ENCODE peak calls at places on chromosomes 16 and 17, in seven cellular contexts. One of them, this sample, is unnamed.

GRCh38 chr16:81446318-81447275 is 2.0 kb downstream of the CMIP start:
- DNase-seq in vagina: no peak
- DNase-seq in heart left ventricle: no peak
- DNase-seq in prostate gland: peak
- DNase-seq in IMR-90: peak
- DNase-seq in HCT116: no peak
- DNase-seq in A549: peak
- DNase-seq in this sample: peak

GRCh38 chr17:76266244-76266938 is 1.2 kb downstream of the UBALD2 start:
- DNase-seq in vagina: no peak
- DNase-seq in heart left ventricle: no peak
- DNase-seq in prostate gland: peak
- DNase-seq in IMR-90: peak
- DNase-seq in HCT116: no peak
- DNase-seq in A549: peak
- DNase-seq in this sample: no peak

GRCh38 chr17:61454932-61455753 is 2.9 kb downstream of the TBX4 start:
- DNase-seq in vagina: peak
- DNase-seq in heart left ventricle: no peak
- DNase-seq in prostate gland: no peak
- DNase-seq in IMR-90: no peak
- DNase-seq in HCT116: no peak
- DNase-seq in A549: no peak
- DNase-seq in this sample: no peak

GRCh38 chr16:53129281-53130192 is 74.7 kb downstream of the CHD9 start:
- DNase-seq in vagina: peak
- DNase-seq in heart left ventricle: peak
- DNase-seq in prostate gland: peak
- DNase-seq in IMR-90: peak
- DNase-seq in HCT116: no peak
- DNase-seq in A549: no peak
- DNase-seq in this sample: no peak

GRCh38 chr16:4677390-4677789 is 16.0 kb upstream of the NUDT16L1 start:
- DNase-seq in vagina: no peak
- DNase-seq in heart left ventricle: peak
- DNase-seq in prostate gland: no peak
- DNase-seq in IMR-90: no peak
- DNase-seq in HCT116: no peak
- DNase-seq in A549: no peak
- DNase-seq in this sample: no peak

GRCh38 chr17:63138713-63139112 is 172.7 kb downstream of the TANC2 start:
- DNase-seq in vagina: no peak
- DNase-seq in heart left ventricle: no peak
- DNase-seq in prostate gland: no peak
- DNase-seq in IMR-90: peak
- DNase-seq in HCT116: no peak
- DNase-seq in A549: no peak
- DNase-seq in this sample: no peak

GRCh38 chr16:65494080-65494479 is 372.2 kb upstream of the CDH11 start:
- DNase-seq in vagina: no peak
- DNase-seq in heart left ventricle: no peak
- DNase-seq in prostate gland: no peak
- DNase-seq in IMR-90: no peak
- DNase-seq in HCT116: no peak
- DNase-seq in A549: no peak
- DNase-seq in this sample: no peak

GRCh38 chr16:17450291-17450690 is 20.5 kb downstream of the XYLT1 start:
- DNase-seq in vagina: no peak
- DNase-seq in heart left ventricle: no peak
- DNase-seq in prostate gland: no peak
- DNase-seq in IMR-90: no peak
- DNase-seq in HCT116: no peak
- DNase-seq in A549: no peak
- DNase-seq in this sample: no peak

GRCh38 chr17:79775635-79776034 is 2.3 kb upstream of the CBX2 start:
- DNase-seq in vagina: no peak
- DNase-seq in heart left ventricle: no peak
- DNase-seq in prostate gland: no peak
- DNase-seq in IMR-90: no peak
- DNase-seq in HCT116: no peak
- DNase-seq in A549: no peak
- DNase-seq in this sample: no peak

DNA sequence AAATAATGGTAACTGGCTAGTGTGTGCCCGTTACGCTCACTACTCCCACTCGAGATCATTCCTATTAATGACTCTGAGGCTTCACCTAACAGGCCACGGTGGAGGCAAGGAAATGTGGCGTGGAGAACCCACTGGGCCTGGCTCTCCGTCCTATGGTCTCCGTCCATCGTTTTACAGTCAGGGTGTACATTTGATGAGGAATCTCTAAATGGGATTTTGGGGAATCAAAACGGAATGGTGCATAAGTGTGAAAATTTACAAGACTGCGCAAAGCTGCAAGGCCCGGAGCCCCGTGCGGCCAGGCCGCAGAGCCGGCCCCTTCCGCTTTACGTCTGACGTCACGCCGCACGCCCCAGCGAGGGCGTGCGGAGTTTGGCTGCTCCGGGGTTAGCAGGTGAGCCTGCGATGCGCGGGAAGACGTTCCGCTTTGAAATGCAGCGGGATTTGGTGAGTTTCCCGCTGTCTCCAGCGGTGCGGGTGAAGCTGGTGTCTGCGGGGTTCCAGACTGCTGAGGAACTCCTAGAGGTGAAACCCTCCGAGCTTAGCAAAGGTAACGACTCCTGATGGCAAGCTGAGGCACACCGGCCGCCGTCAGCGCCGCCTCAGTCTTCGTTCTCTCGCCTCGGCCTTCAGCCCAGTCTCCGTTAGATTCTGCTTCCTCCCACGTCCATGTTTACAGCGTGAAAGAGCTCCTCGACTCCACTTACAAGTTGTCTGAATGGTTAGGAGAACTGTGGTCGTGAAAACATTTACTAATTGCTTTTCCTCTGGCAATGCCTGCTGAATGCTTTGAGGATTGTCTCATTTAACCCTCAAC is at the start of gene RAD51C:
- DNase-seq in vagina: peak
- DNase-seq in heart left ventricle: peak
- DNase-seq in prostate gland: peak
- DNase-seq in IMR-90: peak
- DNase-seq in HCT116: peak
- DNase-seq in A549: peak
- DNase-seq in this sample: peak
- TF ChIP-seq CTCF in vagina: no peak
- TF ChIP-seq CTCF in heart left ventricle: no peak
- TF ChIP-seq CTCF in prostate gland: no peak
- TF ChIP-seq CTCF in IMR-90: no peak
- TF ChIP-seq CTCF in HCT116: no peak
- TF ChIP-seq CTCF in A549: no peak
- TF ChIP-seq CTCF in this sample: peak

GRCh38 chr16:20355114-20355782 is 2.7 kb upstream of the UMOD start:
- DNase-seq in vagina: no peak
- DNase-seq in heart left ventricle: no peak
- DNase-seq in prostate gland: no peak
- DNase-seq in IMR-90: no peak
- DNase-seq in HCT116: no peak
- DNase-seq in A549: no peak
- DNase-seq in this sample: no peak
- TF ChIP-seq POLR2A in vagina: no peak
- TF ChIP-seq POLR2A in heart left ventricle: no peak
- TF ChIP-seq POLR2A in prostate gland: no peak
- TF ChIP-seq POLR2A in IMR-90: no peak
- TF ChIP-seq POLR2A in HCT116: no peak
- TF ChIP-seq POLR2A in A549: no peak
- TF ChIP-seq POLR2A in this sample: no peak

DNA sequence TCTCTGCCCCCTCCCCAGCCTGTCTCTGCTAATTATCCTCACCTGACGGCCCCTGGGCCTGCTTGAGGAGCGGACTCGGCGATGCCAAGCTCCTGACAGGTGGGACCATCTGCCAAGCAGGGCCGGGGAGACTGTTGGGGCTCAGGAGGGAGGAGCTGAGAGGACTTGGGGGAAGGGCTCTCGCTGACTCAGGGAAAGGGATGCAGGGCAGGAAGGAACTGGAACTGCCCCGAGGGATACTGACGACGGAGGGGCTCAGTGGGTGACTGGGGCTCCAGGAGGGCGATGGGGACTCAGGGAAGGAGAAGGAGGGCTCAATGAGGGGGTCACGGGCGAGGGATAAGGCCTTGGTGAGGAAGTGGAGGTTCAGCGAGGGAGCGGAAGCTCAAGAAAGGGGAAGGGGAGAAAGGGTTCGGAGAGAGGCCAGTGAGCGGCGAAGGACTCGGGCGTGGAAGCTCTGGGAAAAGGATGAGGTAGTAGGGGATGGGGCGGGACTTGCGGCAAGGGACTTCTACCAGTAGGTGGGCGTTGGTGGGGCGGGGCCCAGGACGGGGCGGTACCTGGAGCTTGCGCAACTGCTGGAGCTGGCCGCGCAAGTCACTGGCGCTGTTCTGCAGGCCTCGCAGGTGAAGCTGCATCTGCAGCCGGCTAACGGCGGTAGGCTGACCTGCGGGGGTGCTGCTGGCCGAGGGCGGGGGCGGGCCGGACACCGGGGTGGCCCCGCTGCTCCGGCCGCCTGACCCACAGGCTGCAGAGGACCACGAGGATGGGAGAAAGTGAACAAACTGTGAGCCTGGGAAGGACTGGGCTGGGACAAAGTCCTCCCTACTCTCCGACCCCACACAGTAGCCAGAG is 46.5 kb downstream of the SRCIN1 start:
- DNase-seq in vagina: peak
- DNase-seq in heart left ventricle: peak
- DNase-seq in prostate gland: peak
- DNase-seq in IMR-90: peak
- DNase-seq in HCT116: peak
- DNase-seq in A549: peak
- DNase-seq in this sample: peak
- TF ChIP-seq CTCF in vagina: no peak
- TF ChIP-seq CTCF in heart left ventricle: peak
- TF ChIP-seq CTCF in prostate gland: no peak
- TF ChIP-seq CTCF in IMR-90: no peak
- TF ChIP-seq CTCF in HCT116: no peak
- TF ChIP-seq CTCF in A549: peak
- TF ChIP-seq CTCF in this sample: peak

GRCh38 chr17:42554250-42555121 is 1.8 kb downstream of the HSD17B1 start:
- DNase-seq in vagina: peak
- DNase-seq in heart left ventricle: peak
- DNase-seq in prostate gland: peak
- DNase-seq in IMR-90: peak
- DNase-seq in HCT116: no peak
- DNase-seq in A549: peak
- DNase-seq in this sample: peak
- TF ChIP-seq POLR2A in vagina: no peak
- TF ChIP-seq POLR2A in heart left ventricle: no peak
- TF ChIP-seq POLR2A in prostate gland: peak
- TF ChIP-seq POLR2A in IMR-90: no peak
- TF ChIP-seq POLR2A in HCT116: peak
- TF ChIP-seq POLR2A in A549: peak
- TF ChIP-seq POLR2A in this sample: peak

DNA sequence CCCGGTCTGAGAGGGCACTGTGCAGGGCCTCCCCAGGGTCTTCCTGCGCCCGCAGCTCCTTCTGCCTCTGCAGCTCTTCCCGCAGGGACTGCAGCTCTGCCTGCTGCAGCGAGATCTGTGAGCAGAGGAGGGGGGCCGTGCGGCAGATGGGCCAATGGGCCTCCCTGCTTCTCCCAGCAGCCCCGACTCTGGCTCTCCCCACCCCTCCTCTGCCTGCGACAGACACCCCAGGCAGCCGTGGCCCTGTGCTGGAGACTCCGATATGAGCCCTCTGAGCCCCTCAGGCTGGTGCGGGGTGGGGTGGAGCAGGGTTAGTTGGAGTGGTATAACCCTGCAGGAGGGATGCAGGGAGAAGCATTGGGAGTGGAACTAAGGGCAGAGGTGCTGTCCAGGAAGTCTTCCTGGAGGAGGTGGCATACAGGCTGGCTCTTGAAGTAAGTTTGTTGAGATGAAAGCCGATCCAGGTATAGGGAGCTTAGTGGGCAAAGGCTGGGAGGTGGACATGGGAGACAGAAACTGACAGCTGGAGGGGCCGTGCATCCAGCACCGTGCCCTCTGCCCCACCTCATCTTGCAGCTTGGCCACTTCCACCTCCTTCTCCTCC is 5.0 kb downstream of the THOC6 start:
- DNase-seq in vagina: no peak
- DNase-seq in heart left ventricle: no peak
- DNase-seq in prostate gland: no peak
- DNase-seq in IMR-90: no peak
- DNase-seq in HCT116: no peak
- DNase-seq in A549: no peak
- DNase-seq in this sample: no peak
- TF ChIP-seq CTCF in vagina: no peak
- TF ChIP-seq CTCF in heart left ventricle: no peak
- TF ChIP-seq CTCF in prostate gland: no peak
- TF ChIP-seq CTCF in IMR-90: no peak
- TF ChIP-seq CTCF in HCT116: no peak
- TF ChIP-seq CTCF in A549: no peak
- TF ChIP-seq CTCF in this sample: no peak

DNA sequence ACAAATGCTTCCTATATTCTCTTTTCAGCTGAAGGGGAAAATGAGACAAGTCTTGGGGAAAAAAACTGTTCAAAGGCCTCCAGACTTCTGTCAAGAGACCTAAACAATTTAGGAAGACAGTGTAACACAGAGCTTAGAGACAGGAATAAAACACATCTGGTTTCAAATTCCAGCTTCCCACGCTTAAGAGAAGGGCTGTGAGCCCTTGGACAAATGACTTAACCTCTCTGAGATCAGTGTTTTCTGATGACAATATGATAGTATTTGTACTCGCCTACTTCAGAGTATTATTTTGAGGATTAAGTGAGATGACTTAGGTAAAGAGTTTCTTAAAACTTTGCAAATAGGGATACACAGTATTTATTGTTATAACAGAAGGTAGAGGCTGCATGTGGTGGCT is 29.5 kb downstream of the SMURF2 start:
- DNase-seq in vagina: no peak
- DNase-seq in heart left ventricle: no peak
- DNase-seq in prostate gland: no peak
- DNase-seq in IMR-90: peak
- DNase-seq in HCT116: no peak
- DNase-seq in A549: no peak
- DNase-seq in this sample: no peak
- TF ChIP-seq POLR2A in vagina: no peak
- TF ChIP-seq POLR2A in heart left ventricle: no peak
- TF ChIP-seq POLR2A in prostate gland: no peak
- TF ChIP-seq POLR2A in IMR-90: no peak
- TF ChIP-seq POLR2A in HCT116: no peak
- TF ChIP-seq POLR2A in A549: no peak
- TF ChIP-seq POLR2A in this sample: no peak